ENCODE peak calls at places on chromosomes 5 and 9, in six cellular contexts. O, W, P, R, Z and C are unnamed samples.

GRCh38 chr5:15687401-15687800 is 187.4 kb downstream of the FBXL7 start:
- DNase-seq in W (no peak), R (no peak), P (no peak), O (no peak), Z (no peak), C (no peak)

GRCh38 chr9:2621678-2622360 is at the start of gene VLDLR:
- DNase-seq in O (peak), W (peak), P (peak), Z (peak), R (peak), C (peak)

GRCh38 chr5:17223375-17224185 is 6.1 kb downstream of the BASP1 start:
- DNase-seq in P (no peak), O (peak), Z (no peak), W (no peak), R (peak), C (no peak)

GRCh38 chr5:178247481-178248456 is 15.2 kb upstream of the PHYKPL start:
- DNase-seq in W (no peak), P (no peak), R (no peak), Z (no peak), O (no peak), C (no peak)

GRCh38 chr5:65061250-65061973 is 292.7 kb downstream of the CWC27 start:
- DNase-seq in Z (no peak), R (no peak), O (no peak), W (no peak), P (no peak), C (no peak)

GRCh38 chr5:43685271-43685950 is 82.4 kb downstream of the NNT start:
- DNase-seq in P (no peak), W (peak), Z (no peak), R (no peak), O (no peak), C (peak)

GRCh38 chr5:155127552-155127951 is 114.0 kb downstream of the KIF4B start:
- DNase-seq in O (no peak), Z (no peak), W (no peak), P (no peak), R (no peak), C (no peak)

GRCh38 chr9:104872959-104873850 is 54.8 kb downstream of the ABCA1 start:
- DNase-seq in W (peak), R (peak), O (no peak), P (no peak), Z (no peak), C (peak)

GRCh38 chr5:73938280-73938937 is 312.4 kb downstream of the ARHGEF28 start:
- DNase-seq in P (no peak), W (peak), O (no peak), R (peak), Z (no peak), C (peak)

GRCh38 chr9:4435197-4435596 is 55.1 kb upstream of the SLC1A1 start:
- DNase-seq in W (peak), R (peak), O (no peak), Z (no peak), P (no peak), C (peak)

GRCh38 chr9:111937781-111938426 is 41.3 kb downstream of the UGCG start:
- DNase-seq in O (no peak), W (peak), R (peak), P (no peak), Z (no peak), C (peak)

GRCh38 chr9:23851024-23851629 is 25.1 kb upstream of the ELAVL2 start:
- DNase-seq in R (no peak), O (peak), W (no peak), P (peak), Z (peak), C (peak)

GRCh38 chr5:110854200-110854599 is 115.4 kb downstream of the SLC25A46 start:
- DNase-seq in W (peak), R (no peak), O (no peak), P (no peak), Z (no peak), C (peak)

GRCh38 chr9:32899181-32899580 is 102.2 kb downstream of the APTX start:
- DNase-seq in Z (no peak), O (no peak), W (no peak), P (no peak), R (peak), C (no peak)

GRCh38 chr9:75382126-75382525 is 293.8 kb downstream of the OSTF1 start:
- DNase-seq in O (no peak), R (peak), Z (no peak), W (no peak), P (no peak), C (no peak)

GRCh38 chr5:165130656-165131055 is 1625.2 kb downstream of the MAT2B start:
- DNase-seq in O (no peak), Z (no peak), W (peak), P (no peak), R (no peak), C (no peak)

GRCh38 chr5:179803651-179804598 is 2.7 kb downstream of the MGAT4B start:
- DNase-seq in O (no peak), R (no peak), Z (no peak), P (peak), W (peak), C (peak)

GRCh38 chr9:129889936-129890717 is 54.9 kb downstream of the USP20 start:
- DNase-seq in R (no peak), P (peak), W (no peak), Z (peak), O (no peak), C (no peak)

GRCh38 chr5:176647030-176647869 is at the start of gene TSPAN17:
- DNase-seq in P (peak), W (peak), Z (peak), R (peak), O (peak), C (peak)

GRCh38 chr5:176644878-176645670 is 2.2 kb upstream of the TSPAN17 start:
- DNase-seq in R (no peak), P (no peak), O (no peak), Z (no peak), W (no peak), C (no peak)

GRCh38 chr5:176646707-176647029 is 616 bp upstream of the TSPAN17 start:
- DNase-seq in O (no peak), R (no peak), W (no peak), P (no peak), Z (no peak), C (no peak)

GRCh38 chr5:176647870-176648466 is 684 bp downstream of the TSPAN17 start:
- DNase-seq in O (no peak), R (no peak), W (no peak), Z (no peak), P (peak), C (peak)

DNA sequence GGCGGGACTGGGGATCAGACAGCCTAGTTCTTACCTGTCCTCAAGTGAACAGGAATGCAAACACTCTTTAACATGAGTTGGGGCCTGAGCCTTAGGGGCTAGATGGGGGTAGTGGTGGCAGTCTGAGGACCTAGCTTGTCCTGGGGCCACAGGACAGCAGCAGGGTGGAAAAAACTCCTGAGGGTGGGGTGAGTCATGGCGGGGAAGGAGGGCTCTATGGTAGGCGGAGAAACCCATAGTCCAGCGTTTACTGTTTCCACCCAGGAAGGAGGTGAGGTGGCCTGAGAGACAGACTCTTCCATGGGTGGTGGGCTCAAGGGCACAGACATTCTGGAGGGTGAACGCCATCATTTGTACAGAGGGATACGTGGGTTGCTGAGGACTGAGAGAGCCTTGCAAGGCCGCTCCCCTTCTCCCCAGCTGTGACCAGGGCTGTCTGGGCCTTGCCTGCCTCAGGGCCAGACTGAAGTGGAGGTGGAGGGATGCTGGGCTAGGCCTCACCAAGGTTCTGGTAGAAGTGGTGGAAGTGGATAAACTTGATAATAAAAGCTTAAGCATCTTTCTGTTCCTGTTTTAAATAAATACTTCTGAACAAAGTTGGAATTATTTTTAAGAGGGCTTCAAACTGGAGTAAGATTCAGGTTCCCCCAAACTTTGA is 1.1 kb upstream of the TSPAN17 start:
- DNase-seq in Z (no peak), O (no peak), R (peak), W (no peak), P (no peak), C (no peak)
- H2AK5ac ChIP-seq in Z (no peak), O (peak), R (no peak), W (peak), P (no peak), C (peak)

GRCh38 chr5:54217826-54218503 is 92.4 kb downstream of the ARL15 start:
- DNase-seq in R (peak), O (peak), Z (no peak), P (no peak), W (peak), C (peak)

GRCh38 chr5:54215233-54215736 is 95.1 kb downstream of the ARL15 start:
- DNase-seq in O (peak), Z (no peak), P (no peak), W (no peak), R (no peak), C (peak)

GRCh38 chr5:54212331-54212730 is 98.0 kb downstream of the ARL15 start:
- DNase-seq in P (no peak), R (peak), O (no peak), Z (no peak), W (no peak), C (no peak)

GRCh38 chr5:54211912-54212311 is 98.5 kb downstream of the ARL15 start:
- DNase-seq in O (no peak), Z (no peak), W (no peak), P (no peak), R (peak), C (no peak)

DNA sequence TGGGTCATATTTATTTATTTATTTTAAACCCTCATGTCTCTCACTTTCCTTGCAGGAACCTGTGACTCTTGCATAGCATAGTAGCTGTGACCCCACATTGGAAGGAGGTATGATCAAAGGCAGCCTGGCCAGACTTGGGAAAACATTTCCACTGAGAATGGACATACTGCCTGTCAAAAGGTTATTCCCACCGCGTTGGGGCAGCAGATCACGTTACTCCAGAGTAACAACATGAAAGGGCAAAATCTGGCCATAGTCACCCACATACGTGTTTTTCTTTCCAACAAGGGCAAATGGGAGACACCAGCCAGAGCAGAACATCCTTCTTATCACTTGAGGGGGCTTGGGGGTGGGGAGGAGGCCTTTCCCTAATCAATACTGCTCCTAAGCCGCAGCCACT is 95.6 kb downstream of the ARL15 start:
- DNase-seq in O (no peak), Z (no peak), R (no peak), W (no peak), P (no peak), C (no peak)
- H2BK5ac ChIP-seq in O (no peak), Z (no peak), R (peak), W (no peak), P (peak), C (no peak)

DNA sequence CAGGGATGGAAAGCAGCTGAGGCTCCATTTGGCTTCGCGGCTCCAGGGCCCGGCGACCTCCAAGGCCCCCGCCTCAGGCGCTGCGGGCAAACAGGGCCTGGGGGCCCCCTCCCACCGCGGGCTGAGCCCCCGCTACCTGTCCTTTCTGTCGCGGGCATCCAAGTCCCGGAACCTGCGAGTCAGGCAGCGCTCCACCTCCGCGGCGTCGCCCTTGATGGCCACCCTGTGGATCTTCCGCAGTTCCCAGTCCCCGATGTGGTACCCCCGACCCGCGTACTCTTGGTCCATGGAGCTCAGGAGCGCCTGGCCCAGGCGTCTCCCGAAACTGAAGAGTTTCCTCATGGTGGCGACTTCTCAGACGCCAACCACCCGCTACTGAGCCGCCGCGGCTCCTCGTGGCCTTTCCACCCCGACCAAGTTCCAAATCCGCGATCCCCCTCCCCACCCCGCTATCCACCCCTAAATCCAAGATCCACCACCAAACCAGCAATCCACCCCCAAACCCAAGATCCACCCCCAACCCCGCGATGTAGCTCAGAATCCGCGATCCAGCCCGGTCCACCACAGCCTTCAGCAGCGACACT is 86.5 kb upstream of the CCDC180 start:
- DNase-seq in W (no peak), R (no peak), Z (peak), O (peak), P (peak), C (peak)
- H4K91ac ChIP-seq in W (no peak), R (no peak), Z (peak), O (no peak), P (peak), C (no peak)

GRCh38 chr5:113276001-113276400 is 158.8 kb downstream of the TSSK1B start:
- DNase-seq in P (no peak), Z (peak), W (no peak), O (no peak), R (no peak), C (no peak)
- H2AK5ac ChIP-seq in P (no peak), Z (no peak), W (no peak), O (no peak), R (no peak), C (peak)